ENCODE peak calls at places on chromosomes 4 and X, in six cellular contexts. D, A, X, Y, B and E are unnamed samples.

GRCh38 chrX:44152867-44153266 is 179.7 kb upstream of the NDP start:
- DNase-seq in D (no peak), A (no peak), X (no peak), Y (no peak), B (no peak), E (no peak)

GRCh38 chr4:56435001-56435747 is at the start of gene PPAT:
- DNase-seq in D (peak), A (peak), X (peak), Y (peak), B (peak), E (peak)

GRCh38 chrX:132652871-132653270 is 164.0 kb upstream of the MBNL3 start:
- DNase-seq in D (no peak), A (no peak), X (no peak), Y (no peak), B (no peak), E (no peak)

GRCh38 chrX:70038951-70039350 is 10.8 kb downstream of the AWAT2 start:
- DNase-seq in D (no peak), A (no peak), X (peak), Y (no peak), B (no peak), E (no peak)

GRCh38 chr4:5292091-5292490 is 240.8 kb downstream of the STK32B start:
- DNase-seq in D (no peak), A (peak), X (no peak), Y (no peak), B (no peak), E (no peak)

GRCh38 chrX:109839694-109840358 is 106.8 kb upstream of the ACSL4 start:
- DNase-seq in D (no peak), A (no peak), X (no peak), Y (no peak), B (no peak), E (no peak)

GRCh38 chrX:40092808-40093435 is 4.8 kb downstream of the BCOR start:
- DNase-seq in D (no peak), A (peak), X (no peak), Y (peak), B (no peak), E (no peak)

GRCh38 chrX:22325091-22325490 is 52.4 kb downstream of the CBLL2 start:
- DNase-seq in D (no peak), A (no peak), X (no peak), Y (no peak), B (no peak), E (no peak)

GRCh38 chr4:147830987-147831386 is 99.1 kb downstream of the ARHGAP10 start:
- DNase-seq in D (no peak), A (no peak), X (no peak), Y (no peak), B (no peak), E (no peak)

GRCh38 chr4:123699823-123700822 is 303.5 kb downstream of the SPRY1 start:
- DNase-seq in D (peak), A (no peak), X (no peak), Y (no peak), B (no peak), E (peak)

GRCh38 chr4:3936184-3936583 is 170.0 kb downstream of the ADRA2C start:
- DNase-seq in D (no peak), A (no peak), X (no peak), Y (no peak), B (no peak), E (no peak)

GRCh38 chr4:165872443-165873297 is at the start of gene TLL1:
- DNase-seq in D (no peak), A (peak), X (no peak), Y (no peak), B (no peak), E (peak)

GRCh38 chrX:20399728-20400414 is 133.2 kb upstream of the RPS6KA3 start:
- DNase-seq in D (no peak), A (no peak), X (no peak), Y (no peak), B (no peak), E (no peak)